ENCODE peak calls at places on chromosomes 3 and 15, in four cellular contexts. L is gastrocnemius medialis, E is aorta, Q is heart right ventricle. X is an unnamed sample. For H3K36me3, the result is how much of the 10 kb centered on the place peaks cover.

GRCh38 chr3:42127226-42127625 is 36.1 kb downstream of the TRAK1 start:
- ATAC-seq in Q (no peak), E (no peak), L (no peak), X (no peak)

GRCh38 chr3:46885612-46886011 is 8.1 kb downstream of the PTH1R start:
- ATAC-seq in Q (no peak), L (no peak), E (no peak), X (no peak)

GRCh38 chr3:145089337-145089736 is 1071.6 kb downstream of the PLOD2 start:
- ATAC-seq in Q (no peak), L (no peak), E (no peak), X (no peak)

GRCh38 chr3:47000922-47001730 is 21.7 kb downstream of the NBEAL2 start:
- ATAC-seq in L (no peak), E (no peak), Q (no peak), X (no peak)

GRCh38 chr3:53264718-53265117 is 8.9 kb upstream of the TKT start:
- ATAC-seq in L (peak), E (no peak), Q (peak), X (no peak)

GRCh38 chr15:87671289-87671688 is 585.2 kb downstream of the NTRK3 start:
- ATAC-seq in L (no peak), Q (no peak), E (no peak), X (no peak)

GRCh38 chr3:37441689-37442088 is 267.3 kb upstream of the LRRFIP2 start:
- ATAC-seq in E (no peak), Q (no peak), L (no peak), X (no peak)

GRCh38 chr3:101146946-101147345 is 153.7 kb upstream of the ABI3BP start:
- ATAC-seq in E (no peak), Q (no peak), L (no peak), X (no peak)

GRCh38 chr15:50764331-50765201 is 940 bp downstream of the SPPL2A start:
- ATAC-seq in E (peak), Q (peak), L (peak), X (no peak)

GRCh38 chr3:141499304-141499703 is 12.5 kb downstream of the RASA2 start:
- ATAC-seq in E (no peak), Q (no peak), L (no peak), X (no peak)

GRCh38 chr15:100880897-100881242 is 1.2 kb downstream of the ALDH1A3 start:
- ATAC-seq in E (no peak), Q (no peak), L (no peak), X (no peak)
- H3K4me3 ChIP-seq in E (no peak), Q (peak), L (peak), X (peak)

DNA sequence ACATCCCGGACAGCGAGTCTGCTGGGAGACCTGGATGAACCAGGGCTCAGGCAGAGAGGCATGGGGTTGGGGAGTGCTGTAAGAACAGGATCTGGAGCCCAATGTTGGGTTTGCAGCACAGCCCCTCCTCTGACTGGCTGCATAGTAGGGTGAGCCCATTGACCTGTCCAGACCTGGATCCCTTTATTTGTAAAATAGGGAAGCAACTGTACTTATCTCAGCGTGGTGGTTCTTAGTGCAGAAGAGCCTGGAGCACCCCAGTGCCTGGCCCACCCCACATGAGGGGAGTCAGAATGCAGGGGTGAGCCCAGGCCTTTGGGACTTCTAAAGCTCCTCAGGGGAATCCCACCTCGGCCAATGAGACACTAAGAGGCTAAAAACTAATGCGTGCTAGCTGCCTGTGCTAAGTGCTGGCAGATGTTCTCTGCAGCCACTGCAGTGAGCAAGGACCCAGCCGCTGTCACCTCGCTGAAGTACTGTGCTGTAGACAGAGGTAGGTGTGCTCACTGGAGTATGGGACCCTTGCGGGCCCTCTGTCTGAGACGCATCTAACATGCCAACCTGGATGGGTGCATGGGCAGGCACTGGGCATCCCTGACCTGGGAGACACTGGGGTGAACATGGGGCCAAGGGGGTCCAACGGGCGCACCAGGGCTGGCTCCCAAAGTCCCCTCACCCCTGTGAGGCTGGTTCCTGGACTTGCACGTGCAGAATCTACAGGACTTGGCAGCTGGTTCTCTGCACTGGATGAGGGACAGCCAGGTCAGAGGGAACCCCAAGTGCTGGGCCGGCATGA is 95.6 kb downstream of the ATP10A start:
- ATAC-seq in Q (no peak), L (no peak), E (no peak), X (no peak)
- H3K36me3 ChIP-seq in Q (under half), L (under half), E (under half), X (under half)

DNA sequence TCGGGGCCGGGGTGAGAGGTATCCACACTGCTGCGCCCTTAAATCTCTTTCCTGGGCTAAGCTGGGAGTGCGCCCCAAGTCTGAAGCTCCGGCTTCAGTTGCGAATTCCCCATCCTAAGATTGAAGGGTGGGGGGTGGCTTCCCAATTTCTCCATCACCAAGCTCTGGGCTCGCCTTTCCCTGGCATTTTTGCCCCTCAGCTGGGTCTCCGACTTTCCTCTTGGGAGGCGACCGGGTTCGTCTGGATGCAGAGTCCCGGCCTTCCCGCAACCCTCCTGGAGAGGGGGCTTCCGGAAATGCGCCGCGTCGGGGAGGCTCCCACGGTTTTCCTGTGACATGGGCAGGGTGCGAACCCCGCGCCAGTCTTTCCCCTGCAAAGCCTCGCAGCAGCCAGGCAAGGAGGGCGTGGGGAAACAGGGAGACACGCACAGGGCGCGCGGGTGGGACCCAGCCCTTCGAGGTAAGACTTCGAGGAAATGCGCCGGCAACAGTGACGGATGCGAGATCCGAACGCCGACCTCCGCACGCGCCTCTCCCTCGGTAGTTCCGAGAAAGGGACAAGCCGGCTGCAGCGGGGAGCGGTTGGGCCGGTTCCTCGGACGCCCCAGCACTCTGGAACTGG is 426 bp upstream of the HCN4 start:
- ATAC-seq in E (no peak), Q (no peak), L (no peak), X (no peak)
- H3K4me3 ChIP-seq in E (no peak), Q (peak), L (peak), X (no peak)

DNA sequence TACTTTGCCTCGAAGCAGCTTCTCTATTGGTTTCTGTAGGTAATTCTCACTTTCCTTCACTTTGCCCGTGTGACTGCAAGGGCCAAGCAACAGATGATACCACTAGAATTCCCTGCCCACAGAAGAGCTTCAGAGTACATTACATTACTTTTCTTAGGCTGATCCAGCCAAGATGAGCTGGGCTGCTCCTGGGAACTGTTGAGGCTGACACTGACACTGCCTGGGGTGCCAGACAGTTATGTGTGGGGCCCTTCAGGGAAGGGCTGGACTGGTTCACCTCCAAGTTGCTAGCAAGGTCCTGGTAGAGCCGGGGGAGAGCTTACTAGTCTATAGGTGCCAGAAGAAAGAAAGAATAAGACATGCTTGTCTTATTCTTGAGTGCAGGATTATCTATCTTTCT is 19.0 kb downstream of the GORASP1 start:
- ATAC-seq in Q (no peak), L (no peak), E (no peak), X (no peak)
- H3K36me3 ChIP-seq in Q (under half), L (half or more), E (under half), X (under half)

GRCh38 chr15:90838066-90838465 is 30.3 kb upstream of the FURIN start:
- ATAC-seq in L (no peak), E (peak), Q (no peak), X (no peak)
- H3K4me3 ChIP-seq in L (no peak), E (no peak), Q (no peak), X (no peak)

GRCh38 chr3:13362551-13362950 is 57.6 kb downstream of the NUP210 start:
- ATAC-seq in L (no peak), Q (no peak), E (no peak), X (no peak)
- H3K36me3 ChIP-seq in L (under half), Q (under half), E (under half), X (under half)